ENCODE peak calls at places on chromosomes 13 and 19, in seven cellular contexts. One of them, this sample, is unnamed.

GRCh38 chr13:27036236-27036981 is 135.2 kb downstream of the USP12 start:
- DNase-seq in BE2C: no peak
- DNase-seq in brain microvascular endothelial cell: no peak
- DNase-seq in endothelial cell: no peak
- DNase-seq in lower lobe of right lung: no peak
- DNase-seq in hepatocyte: no peak
- DNase-seq in RWPE1: peak; percentile 35
- DNase-seq in this sample: peak; percentile 69

GRCh38 chr13:109351236-109351635 is 435.1 kb downstream of the IRS2 start:
- DNase-seq in BE2C: no peak
- DNase-seq in brain microvascular endothelial cell: no peak
- DNase-seq in lower lobe of right lung: no peak
- DNase-seq in RWPE1: no peak
- DNase-seq in endothelial cell: no peak
- DNase-seq in hepatocyte: no peak
- DNase-seq in this sample: no peak

GRCh38 chr19:53037101-53038097 is 7.1 kb upstream of the ERVV-2 start:
- DNase-seq in lower lobe of right lung: peak; percentile 48
- DNase-seq in endothelial cell: peak; percentile 75
- DNase-seq in BE2C: peak; percentile 50
- DNase-seq in brain microvascular endothelial cell: peak; percentile 56
- DNase-seq in hepatocyte: peak; percentile 30
- DNase-seq in RWPE1: peak; percentile 64
- DNase-seq in this sample: peak; percentile 62

GRCh38 chr19:14337510-14337909 is 43.7 kb upstream of the ADGRE5 start:
- DNase-seq in lower lobe of right lung: peak; percentile 52
- DNase-seq in hepatocyte: peak; percentile 29
- DNase-seq in endothelial cell: no peak
- DNase-seq in BE2C: peak; percentile 58
- DNase-seq in RWPE1: peak; percentile 53
- DNase-seq in brain microvascular endothelial cell: no peak
- DNase-seq in this sample: no peak

GRCh38 chr19:56566904-56567273 is 379 bp upstream of the ZNF470 start:
- DNase-seq in RWPE1: peak; percentile 26
- DNase-seq in brain microvascular endothelial cell: peak; percentile 43
- DNase-seq in lower lobe of right lung: peak; percentile 68
- DNase-seq in endothelial cell: peak; percentile 30
- DNase-seq in hepatocyte: peak; percentile 58
- DNase-seq in BE2C: peak; percentile 68
- DNase-seq in this sample: no peak

GRCh38 chr19:29771708-29772415 is 39.9 kb upstream of the CCNE1 start:
- DNase-seq in hepatocyte: peak; percentile 85
- DNase-seq in brain microvascular endothelial cell: peak; percentile 40
- DNase-seq in lower lobe of right lung: no peak
- DNase-seq in endothelial cell: peak; percentile 73
- DNase-seq in RWPE1: peak; percentile 63
- DNase-seq in BE2C: peak; percentile 74
- DNase-seq in this sample: peak; percentile 48

GRCh38 chr13:92661406-92661805 is 565.2 kb upstream of the GPC6 start:
- DNase-seq in endothelial cell: no peak
- DNase-seq in BE2C: no peak
- DNase-seq in brain microvascular endothelial cell: no peak
- DNase-seq in RWPE1: no peak
- DNase-seq in hepatocyte: no peak
- DNase-seq in lower lobe of right lung: no peak
- DNase-seq in this sample: no peak

GRCh38 chr13:80030491-80030890 is 310.4 kb downstream of the SPRY2 start:
- DNase-seq in lower lobe of right lung: peak; percentile 46
- DNase-seq in endothelial cell: peak; percentile 6
- DNase-seq in hepatocyte: no peak
- DNase-seq in RWPE1: peak; percentile 12
- DNase-seq in BE2C: peak; percentile 65
- DNase-seq in brain microvascular endothelial cell: no peak
- DNase-seq in this sample: no peak

DNA sequence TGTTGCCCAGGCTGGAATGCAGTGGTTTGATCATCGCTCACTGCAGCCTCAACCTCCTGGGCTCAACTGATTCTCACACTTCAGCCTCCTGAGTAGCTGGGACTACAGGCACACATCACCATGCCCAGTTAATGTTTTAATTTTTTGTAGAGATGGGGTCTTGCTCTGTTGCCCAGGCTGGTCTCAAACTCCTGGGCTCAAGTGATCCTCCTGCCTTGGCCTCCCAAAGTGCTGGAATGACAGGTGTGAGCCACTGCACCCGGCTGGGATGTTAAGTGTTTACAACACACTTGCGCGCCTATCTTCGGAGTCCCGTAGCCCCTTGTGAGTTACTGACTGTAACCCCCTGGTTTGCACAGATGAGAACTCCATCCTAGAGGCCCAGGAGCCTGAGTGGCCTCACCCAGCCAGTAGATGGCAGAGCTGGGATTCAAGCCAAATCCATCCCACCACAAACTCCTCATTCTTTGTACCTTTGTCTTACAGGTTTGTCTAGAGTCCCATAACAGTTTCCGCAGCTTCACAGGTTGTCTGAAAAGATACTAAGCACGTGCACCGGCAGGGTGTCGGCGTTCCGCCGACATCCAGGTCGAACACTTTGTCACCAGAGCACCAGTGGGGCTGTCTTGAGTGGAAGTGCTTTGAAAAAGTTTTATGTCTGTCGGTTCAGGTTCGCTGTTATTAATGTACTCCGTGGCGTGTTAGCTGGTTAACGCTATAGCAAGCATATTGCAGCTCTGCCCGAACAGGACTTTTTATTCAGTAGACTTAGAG is 14.7 kb downstream of the MAG start:
- DNase-seq in BE2C: no peak
- DNase-seq in lower lobe of right lung: no peak
- DNase-seq in brain microvascular endothelial cell: no peak
- DNase-seq in hepatocyte: no peak
- DNase-seq in endothelial cell: peak; percentile 37
- DNase-seq in RWPE1: no peak
- DNase-seq in this sample: no peak
- TF ChIP-seq CTCF in BE2C: peak; percentile 56
- TF ChIP-seq CTCF in lower lobe of right lung: no peak
- TF ChIP-seq CTCF in brain microvascular endothelial cell: peak; percentile 55
- TF ChIP-seq CTCF in hepatocyte: peak; percentile 38
- TF ChIP-seq CTCF in endothelial cell: no peak
- TF ChIP-seq CTCF in RWPE1: no peak
- TF ChIP-seq CTCF in this sample: peak; percentile 20

DNA sequence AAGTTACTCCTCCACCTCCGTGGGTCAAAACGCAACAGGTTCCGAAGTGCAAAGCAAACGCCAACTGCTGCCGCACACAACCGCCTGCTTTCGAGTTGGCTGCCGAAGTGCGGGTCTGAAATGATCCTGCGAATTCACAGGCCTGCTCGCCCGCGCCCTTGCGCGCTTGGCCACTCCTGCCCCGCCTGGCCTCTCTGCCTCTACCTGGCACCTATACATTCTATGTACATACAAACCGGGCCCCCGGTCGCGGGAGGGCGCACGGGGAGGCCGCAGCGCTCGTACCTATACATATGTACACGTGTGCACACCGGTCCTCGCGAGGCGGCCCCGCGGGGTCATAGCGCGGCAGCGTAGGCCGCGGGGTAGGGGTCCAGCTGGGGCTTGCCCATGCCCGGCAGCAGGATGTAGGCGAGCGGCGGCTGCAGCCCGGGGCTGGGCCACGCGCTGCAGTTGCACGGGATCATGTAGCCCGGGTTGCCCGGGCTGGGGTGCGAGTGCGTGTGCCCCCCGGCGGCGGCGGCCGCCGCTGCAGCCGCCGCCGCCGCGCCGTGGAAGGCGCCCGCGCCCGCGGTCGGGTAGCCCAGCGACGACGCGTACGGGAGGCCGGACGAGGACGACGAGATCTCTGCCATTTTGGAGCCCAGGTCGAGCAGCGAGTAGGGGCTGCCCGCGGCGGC is 1.3 kb downstream of the SOX21 start:
- DNase-seq in hepatocyte: peak; percentile 43
- DNase-seq in brain microvascular endothelial cell: no peak
- DNase-seq in RWPE1: peak; percentile 18
- DNase-seq in BE2C: peak; percentile 56
- DNase-seq in endothelial cell: peak; percentile 55
- DNase-seq in lower lobe of right lung: no peak
- DNase-seq in this sample: no peak
- TF ChIP-seq CTCF in hepatocyte: peak; percentile 15
- TF ChIP-seq CTCF in brain microvascular endothelial cell: peak; percentile 4
- TF ChIP-seq CTCF in RWPE1: peak; percentile 39
- TF ChIP-seq CTCF in BE2C: peak; percentile 13
- TF ChIP-seq CTCF in endothelial cell: peak; percentile 36
- TF ChIP-seq CTCF in lower lobe of right lung: no peak
- TF ChIP-seq CTCF in this sample: no peak

DNA sequence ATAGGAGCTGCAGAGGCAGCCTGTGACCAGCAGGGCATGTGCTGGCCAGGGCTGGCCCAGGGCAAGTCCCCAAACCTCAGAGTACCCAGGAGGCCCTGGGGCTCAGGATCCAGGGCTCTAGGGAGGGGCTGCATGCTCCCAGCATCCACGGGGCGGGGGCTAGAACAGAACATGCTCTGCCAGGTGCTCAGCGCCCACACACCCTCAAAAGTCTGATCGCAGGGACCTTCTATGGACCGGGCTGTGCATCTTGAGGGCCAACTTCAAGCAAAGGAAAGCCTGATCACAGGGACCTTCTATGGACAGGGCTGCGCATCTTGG is 33.5 kb downstream of the ELL start:
- DNase-seq in hepatocyte: no peak
- DNase-seq in brain microvascular endothelial cell: no peak
- DNase-seq in lower lobe of right lung: no peak
- DNase-seq in BE2C: no peak
- DNase-seq in endothelial cell: no peak
- DNase-seq in RWPE1: no peak
- DNase-seq in this sample: no peak
- TF ChIP-seq CTCF in hepatocyte: no peak
- TF ChIP-seq CTCF in brain microvascular endothelial cell: peak; percentile 64
- TF ChIP-seq CTCF in lower lobe of right lung: no peak
- TF ChIP-seq CTCF in BE2C: peak; percentile 23
- TF ChIP-seq CTCF in endothelial cell: peak; percentile 13
- TF ChIP-seq CTCF in RWPE1: no peak
- TF ChIP-seq CTCF in this sample: peak; percentile 28

GRCh38 chr19:3557461-3558248 is at the start of gene MFSD12:
- DNase-seq in lower lobe of right lung: peak; percentile 96
- DNase-seq in RWPE1: peak; percentile 95
- DNase-seq in BE2C: peak; percentile 97
- DNase-seq in brain microvascular endothelial cell: peak; percentile 90
- DNase-seq in hepatocyte: peak; percentile 98
- DNase-seq in endothelial cell: peak; percentile 92
- DNase-seq in this sample: peak; percentile 98

GRCh38 chr19:3554254-3555083 is 2.9 kb downstream of the MFSD12 start:
- DNase-seq in endothelial cell: no peak
- DNase-seq in lower lobe of right lung: no peak
- DNase-seq in brain microvascular endothelial cell: no peak
- DNase-seq in BE2C: no peak
- DNase-seq in RWPE1: no peak
- DNase-seq in hepatocyte: no peak
- DNase-seq in this sample: no peak

GRCh38 chr19:3556423-3556977 is 886 bp downstream of the MFSD12 start:
- DNase-seq in RWPE1: no peak
- DNase-seq in lower lobe of right lung: no peak
- DNase-seq in endothelial cell: no peak
- DNase-seq in brain microvascular endothelial cell: no peak
- DNase-seq in hepatocyte: no peak
- DNase-seq in BE2C: no peak
- DNase-seq in this sample: no peak

GRCh38 chr19:3555653-3556422 is 1.5 kb downstream of the MFSD12 start:
- DNase-seq in lower lobe of right lung: peak; percentile 40
- DNase-seq in brain microvascular endothelial cell: no peak
- DNase-seq in endothelial cell: no peak
- DNase-seq in RWPE1: no peak
- DNase-seq in BE2C: no peak
- DNase-seq in hepatocyte: no peak
- DNase-seq in this sample: no peak

DNA sequence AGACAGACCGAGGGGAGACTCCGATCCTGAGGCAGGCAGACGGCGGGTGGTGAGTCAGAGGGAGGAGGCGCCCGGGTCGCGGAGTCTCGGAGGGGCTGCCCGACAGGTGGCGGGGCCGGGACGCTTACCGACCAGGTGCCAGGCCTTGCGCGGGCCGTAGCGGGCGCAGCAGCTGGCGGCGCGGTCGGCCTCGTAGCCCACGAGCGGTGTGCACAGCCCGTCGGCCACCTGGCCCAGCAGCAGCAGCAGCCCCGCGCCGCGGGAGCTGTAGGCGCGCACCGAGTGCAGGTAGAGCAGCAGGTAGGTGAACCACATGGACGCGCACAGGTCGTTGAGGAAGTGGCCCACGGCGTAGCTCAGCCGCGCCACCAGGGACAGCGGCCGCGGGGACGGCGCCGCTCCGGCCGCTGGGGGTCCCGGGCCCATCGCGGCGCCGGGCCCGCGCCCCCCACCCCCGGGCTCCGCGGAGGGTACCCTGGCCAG is 367 bp downstream of the MFSD12 start:
- DNase-seq in brain microvascular endothelial cell: no peak
- DNase-seq in RWPE1: peak; percentile 66
- DNase-seq in BE2C: no peak
- DNase-seq in hepatocyte: peak; percentile 80
- DNase-seq in lower lobe of right lung: peak; percentile 70
- DNase-seq in endothelial cell: no peak
- DNase-seq in this sample: peak; percentile 66
- TF ChIP-seq CTCF in brain microvascular endothelial cell: peak; percentile 4
- TF ChIP-seq CTCF in RWPE1: no peak
- TF ChIP-seq CTCF in BE2C: no peak
- TF ChIP-seq CTCF in hepatocyte: no peak
- TF ChIP-seq CTCF in lower lobe of right lung: peak; percentile 15
- TF ChIP-seq CTCF in endothelial cell: no peak
- TF ChIP-seq CTCF in this sample: no peak

GRCh38 chr13:25722893-25723292 is 328.9 kb downstream of the SHISA2 start:
- DNase-seq in BE2C: no peak
- DNase-seq in hepatocyte: no peak
- DNase-seq in brain microvascular endothelial cell: no peak
- DNase-seq in RWPE1: no peak
- DNase-seq in lower lobe of right lung: no peak
- DNase-seq in endothelial cell: no peak
- DNase-seq in this sample: no peak

GRCh38 chr13:25729201-25729600 is 322.6 kb downstream of the SHISA2 start:
- DNase-seq in lower lobe of right lung: no peak
- DNase-seq in brain microvascular endothelial cell: no peak
- DNase-seq in RWPE1: no peak
- DNase-seq in BE2C: no peak
- DNase-seq in endothelial cell: no peak
- DNase-seq in hepatocyte: no peak
- DNase-seq in this sample: no peak

GRCh38 chr13:25727776-25728175 is 324.0 kb downstream of the SHISA2 start:
- DNase-seq in hepatocyte: no peak
- DNase-seq in lower lobe of right lung: no peak
- DNase-seq in BE2C: no peak
- DNase-seq in RWPE1: no peak
- DNase-seq in endothelial cell: no peak
- DNase-seq in brain microvascular endothelial cell: no peak
- DNase-seq in this sample: no peak

GRCh38 chr13:25727250-25727649 is 324.6 kb downstream of the SHISA2 start:
- DNase-seq in BE2C: no peak
- DNase-seq in brain microvascular endothelial cell: no peak
- DNase-seq in endothelial cell: no peak
- DNase-seq in lower lobe of right lung: peak; percentile 57
- DNase-seq in hepatocyte: peak; percentile 18
- DNase-seq in RWPE1: no peak
- DNase-seq in this sample: no peak

DNA sequence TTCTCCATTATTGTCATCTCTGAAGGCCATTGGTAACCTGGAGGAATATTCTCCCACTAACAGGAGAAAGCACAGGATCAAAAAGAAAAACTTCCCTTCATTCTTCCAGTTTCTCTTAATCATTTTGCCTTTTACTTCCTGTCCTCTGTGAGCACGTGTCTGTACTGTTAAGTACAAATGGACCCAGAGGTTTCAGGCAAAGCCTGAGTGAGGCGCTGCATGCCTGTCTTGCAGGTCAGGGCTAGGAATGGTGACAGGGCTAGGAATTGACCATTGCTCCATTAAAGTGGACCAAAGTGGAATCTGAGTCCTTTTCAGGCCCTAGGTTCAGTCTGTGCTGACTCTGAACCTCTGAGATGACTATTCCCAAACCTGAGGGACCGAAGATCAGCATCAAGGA is 326.7 kb downstream of the SHISA2 start:
- DNase-seq in RWPE1: no peak
- DNase-seq in endothelial cell: no peak
- DNase-seq in hepatocyte: no peak
- DNase-seq in lower lobe of right lung: no peak
- DNase-seq in brain microvascular endothelial cell: no peak
- DNase-seq in BE2C: no peak
- DNase-seq in this sample: no peak
- TF ChIP-seq CTCF in RWPE1: no peak
- TF ChIP-seq CTCF in endothelial cell: no peak
- TF ChIP-seq CTCF in hepatocyte: no peak
- TF ChIP-seq CTCF in lower lobe of right lung: no peak
- TF ChIP-seq CTCF in brain microvascular endothelial cell: peak; percentile 26
- TF ChIP-seq CTCF in BE2C: no peak
- TF ChIP-seq CTCF in this sample: no peak